ENCODE peak calls at places on chromosomes 13 and 19, in four cellular contexts. K is AG10803, I is caudate nucleus, R is ELR. P is an unnamed sample.

GRCh38 chr19:45499196-45500180 is 1.2 kb downstream of the PPM1N start:
- DNase-seq in K (peak; percentile 18), I (no peak), R (peak; percentile 47), P (peak; percentile 49)

GRCh38 chr19:3350014-3350663 is 16.2 kb upstream of the NFIC start:
- DNase-seq in R (no peak), K (no peak), I (no peak), P (no peak)

GRCh38 chr19:32881766-32882165 is 12.2 kb upstream of the SLC7A9 start:
- DNase-seq in I (no peak), R (no peak), K (no peak), P (no peak)

GRCh38 chr19:37855098-37855497 is 51.3 kb downstream of the WDR87 start:
- DNase-seq in R (no peak), K (peak; percentile 8), I (no peak), P (no peak)

GRCh38 chr19:33292595-33293254 is 9.6 kb downstream of the CEBPA start:
- DNase-seq in I (no peak), K (peak; percentile 66), R (peak; percentile 45), P (no peak)

GRCh38 chr13:75139291-75139690 is 342.7 kb downstream of the TBC1D4 start:
- DNase-seq in I (no peak), R (no peak), K (peak; percentile 24), P (no peak)

GRCh38 chr19:51002542-51003311 is 1.3 kb upstream of the KLK8 start:
- DNase-seq in K (no peak), I (no peak), R (peak; percentile 46), P (no peak)

GRCh38 chr19:13774217-13775191 is at the start of gene C19orf53:
- DNase-seq in I (peak; percentile 93), K (peak; percentile 89), R (peak; percentile 95), P (peak; percentile 67)

GRCh38 chr13:77729502-77730221 is 32.2 kb downstream of the SLAIN1 start:
- DNase-seq in K (no peak), R (no peak), I (no peak), P (no peak)

GRCh38 chr19:18765224-18765623 is 25.9 kb downstream of the COMP start:
- DNase-seq in I (no peak), R (no peak), K (no peak), P (no peak)

GRCh38 chr13:45416521-45417125 is 1.6 kb downstream of the SLC25A30 start:
- DNase-seq in I (no peak), K (no peak), R (no peak), P (no peak)

GRCh38 chr19:40461669-40462221 is 3.8 kb downstream of the BLVRB start:
- DNase-seq in K (no peak), I (no peak), R (no peak), P (no peak)

GRCh38 chr19:33295621-33296472 is 6.5 kb downstream of the CEBPA start:
- DNase-seq in I (no peak), R (no peak), K (no peak), P (no peak)

GRCh38 chr13:114166381-114167131 is 12.5 kb upstream of the CFAP97D2 start:
- DNase-seq in I (peak; percentile 80), R (no peak), K (peak; percentile 21), P (no peak)

P was measured in HS-27A.